ENCODE peak calls at places on chromosomes 3 and 15, in six cellular contexts. Q is fibroblast of lung, M is Peyer's patch, P is heart left ventricle, K is GM23248, T is HCT116. J is an unnamed sample.

GRCh38 chr3:24688446-24689148 is 193.9 kb upstream of the THRB start:
- DNase-seq in T (no peak), K (peak; percentile 39), P (no peak), Q (peak; percentile 77), M (no peak), J (no peak)

GRCh38 chr3:180059351-180059750 is 22.6 kb upstream of the PEX5L start:
- DNase-seq in K (no peak), Q (peak; percentile 61), M (no peak), P (no peak), T (no peak), J (no peak)

GRCh38 chr15:37695719-37696118 is 238.7 kb upstream of the TMCO5A start:
- DNase-seq in K (peak; percentile 61), Q (peak; percentile 66), M (no peak), T (no peak), P (no peak), J (no peak)

GRCh38 chr3:110352841-110353595 is 718.6 kb upstream of the NECTIN3 start:
- DNase-seq in P (no peak), M (no peak), K (peak; percentile 35), T (no peak), Q (peak; percentile 9), J (no peak)

GRCh38 chr3:155453512-155453911 is 160.0 kb upstream of the STRIT1 start:
- DNase-seq in Q (no peak), T (no peak), M (no peak), K (no peak), P (no peak), J (no peak)

GRCh38 chr3:39809995-39810595 is 686 bp downstream of the MYRIP start:
- DNase-seq in K (peak; percentile 3), T (no peak), M (no peak), P (no peak), Q (no peak), J (no peak)

GRCh38 chr3:72444642-72445223 is 403.5 kb downstream of the SHQ1 start:
- DNase-seq in K (peak; percentile 9), Q (peak; percentile 37), P (no peak), M (no peak), T (no peak), J (no peak)

GRCh38 chr15:58585668-58586461 is 154.1 kb downstream of the LIPC start:
- DNase-seq in M (no peak), Q (no peak), P (no peak), T (no peak), K (no peak), J (no peak)

GRCh38 chr15:51205050-51205707 is 110.5 kb upstream of the TNFAIP8L3 start:
- DNase-seq in Q (no peak), P (no peak), T (no peak), K (no peak), M (no peak), J (no peak)

GRCh38 chr15:87638554-87639083 is 617.9 kb downstream of the NTRK3 start:
- DNase-seq in K (no peak), M (no peak), Q (no peak), P (no peak), T (no peak), J (no peak)

GRCh38 chr3:27224197-27224596 is 145.0 kb downstream of the NEK10 start:
- DNase-seq in T (no peak), P (no peak), Q (peak; percentile 66), M (no peak), K (peak; percentile 79), J (no peak)

GRCh38 chr3:38542401-38543298 is 46.5 kb downstream of the EXOG start:
- DNase-seq in M (no peak), Q (peak; percentile 4), P (no peak), K (no peak), T (no peak), J (no peak)

GRCh38 chr3:129162729-129163579 is 2.1 kb upstream of the ISY1 start:
- DNase-seq in K (peak; percentile 22), M (no peak), P (no peak), T (no peak), Q (no peak), J (no peak)

GRCh38 chr3:89612027-89612426 is 504.6 kb downstream of the EPHA3 start:
- DNase-seq in T (no peak), Q (no peak), M (no peak), P (no peak), K (no peak), J (no peak)

GRCh38 chr3:45597166-45597565 is 2.6 kb downstream of the LIMD1 start:
- DNase-seq in T (no peak), Q (peak; percentile 81), M (peak; percentile 47), P (no peak), K (peak; percentile 71), J (no peak)

GRCh38 chr15:62588930-62589655 is 424.0 kb upstream of the C2CD4B start:
- DNase-seq in M (no peak), Q (peak; percentile 70), K (peak; percentile 46), P (no peak), T (no peak), J (no peak)

GRCh38 chr3:134846943-134847342 is 51.9 kb downstream of the EPHB1 start:
- DNase-seq in K (peak; percentile 96), T (peak; percentile 51), P (no peak), Q (peak; percentile 95), M (no peak), J (no peak)

GRCh38 chr3:13092621-13093339 is 19.6 kb upstream of the IQSEC1 start:
- DNase-seq in Q (no peak), P (peak; percentile 83), K (no peak), M (no peak), T (no peak), J (peak; percentile 64)
- H3K27ac ChIP-seq in Q (no peak overlapping the region), P (no peak overlapping the region), K (no peak overlapping the region), M (no peak overlapping the region), T (no peak overlapping the region), J (peak overlapping the region; percentile 6)

GRCh38 chr15:73924258-73924921 is 1.9 kb upstream of the LOXL1 start:
- DNase-seq in K (peak; percentile 95), Q (peak; percentile 87), P (no peak), M (no peak), T (no peak), J (no peak)
- H3K4me1 ChIP-seq in K (peaks cover 57% of the 10 kb centered on the region), Q (peaks cover 55% of the 10 kb centered on the region), P (peaks cover 52% of the 10 kb centered on the region), M (peaks cover 64% of the 10 kb centered on the region), T (peaks cover 46% of the 10 kb centered on the region), J (peaks cover 43% of the 10 kb centered on the region)

DNA sequence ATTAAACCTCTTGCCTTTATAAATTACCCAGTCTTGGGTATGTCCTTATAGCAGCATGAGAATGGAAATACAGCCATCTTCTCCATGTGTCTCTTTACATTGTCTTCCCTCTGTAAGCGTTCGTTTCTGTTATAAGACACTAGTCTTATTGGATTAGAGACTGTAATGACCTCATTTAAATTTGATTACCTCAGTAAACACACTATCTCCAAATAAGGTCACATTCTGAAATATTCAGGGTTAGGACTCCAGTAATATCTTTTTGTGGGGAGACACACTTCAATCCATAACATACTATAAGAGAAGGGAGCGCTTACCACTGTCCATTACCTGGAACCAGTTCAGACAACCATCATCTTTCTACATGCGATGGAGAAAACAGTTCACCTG is 34.3 kb upstream of the CD47 start:
- DNase-seq in P (no peak), K (no peak), M (no peak), Q (no peak), T (no peak), J (no peak)
- H3K4me3 ChIP-seq in P (no peak overlapping the region), K (no peak overlapping the region), M (no peak overlapping the region), Q (no peak overlapping the region), T (no peak overlapping the region), J (no peak overlapping the region)

GRCh38 chr15:55279100-55279745 is 10.4 kb downstream of the RAB27A start:
- DNase-seq in Q (no peak), T (no peak), P (no peak), M (no peak), K (no peak), J (no peak)
- H3K27ac ChIP-seq in Q (peak overlapping the region; percentile 45), T (no peak overlapping the region), P (peak overlapping the region; percentile 66), M (peak overlapping the region; percentile 51), K (peak overlapping the region; percentile 63), J (no peak overlapping the region)

GRCh38 chr3:10396083-10396482 is 75.2 kb upstream of the SEC13 start:
- DNase-seq in Q (no peak), P (no peak), T (no peak), M (peak; percentile 28), K (no peak), J (no peak)
- H3K4me1 ChIP-seq in Q (no peaks in the 10 kb centered on the region), P (no peaks in the 10 kb centered on the region), T (no peaks in the 10 kb centered on the region), M (no peaks in the 10 kb centered on the region), K (no peaks in the 10 kb centered on the region), J (no peaks in the 10 kb centered on the region)

GRCh38 chr3:190552969-190553759 is 39.3 kb downstream of the IL1RAP start:
- DNase-seq in P (no peak), K (no peak), M (no peak), T (no peak), Q (no peak), J (no peak)
- H3K4me3 ChIP-seq in P (no peak overlapping the region), K (no peak overlapping the region), M (no peak overlapping the region), T (no peak overlapping the region), Q (no peak overlapping the region), J (no peak overlapping the region)

DNA sequence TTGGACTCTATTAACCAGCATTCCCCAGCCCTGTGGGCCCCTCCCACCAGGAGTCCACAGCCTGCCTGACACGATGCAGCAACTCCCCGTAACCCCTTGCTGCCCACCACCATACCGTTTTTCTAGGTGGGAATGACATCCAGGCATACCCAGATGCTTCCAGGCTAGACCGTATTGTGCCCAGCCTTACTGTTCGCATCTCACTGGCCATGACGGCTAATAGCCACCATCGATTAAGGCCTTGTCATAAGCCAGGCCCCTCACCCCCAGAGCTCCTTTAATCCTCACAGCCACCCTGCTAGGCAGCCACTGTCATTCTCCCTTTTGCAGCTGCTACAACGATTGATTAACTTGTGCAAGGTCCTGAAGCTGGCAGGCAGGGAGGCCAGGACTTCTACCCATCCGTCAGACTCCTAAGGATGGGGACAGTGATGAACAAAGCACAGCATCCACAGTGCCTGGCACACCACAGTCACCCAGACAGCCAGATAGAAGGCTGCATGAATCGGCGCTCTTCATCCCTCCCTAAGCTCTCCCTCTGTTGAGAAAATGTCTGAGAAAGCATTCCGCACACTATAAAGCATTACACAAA is 60.0 kb upstream of the FLNB start:
- DNase-seq in M (no peak), K (no peak), T (no peak), P (no peak), Q (no peak), J (no peak)
- H3K27ac ChIP-seq in M (peak overlapping the region; percentile 5), K (no peak overlapping the region), T (no peak overlapping the region), P (no peak overlapping the region), Q (no peak overlapping the region), J (peak overlapping the region; percentile 38)

DNA sequence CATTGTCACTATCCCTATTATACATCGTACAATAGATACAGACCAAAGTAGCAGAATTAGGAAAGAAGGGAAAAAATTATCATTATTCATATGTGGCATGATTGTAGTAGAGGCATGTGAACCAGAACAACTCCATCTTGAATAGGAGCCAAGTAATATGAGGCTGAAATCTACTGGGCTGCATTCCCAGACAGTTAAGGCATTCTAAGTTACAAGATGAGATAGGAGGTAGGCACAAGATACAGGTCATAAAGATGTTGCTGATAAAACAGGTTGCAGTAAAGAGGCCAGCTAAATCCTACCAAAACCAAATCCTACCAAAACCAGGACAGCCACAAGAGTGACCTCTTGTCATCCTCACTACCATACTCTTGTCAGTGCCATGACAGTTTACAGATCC is 1035.4 kb upstream of the SEMA6D start:
- DNase-seq in K (no peak), M (no peak), Q (no peak), P (no peak), T (no peak), J (no peak)
- H3K4me1 ChIP-seq in K (no peaks in the 10 kb centered on the region), M (peaks cover 10% of the 10 kb centered on the region), Q (no peaks in the 10 kb centered on the region), P (no peaks in the 10 kb centered on the region), T (no peaks in the 10 kb centered on the region), J (no peaks in the 10 kb centered on the region)